ENCODE peak calls at places on chromosomes 12 and 14, in ten cellular contexts. One of them, this sample, is unnamed.

GRCh38 chr14:105856676-105857222 is 330.4 kb downstream of the TMEM121 start:
- DNase-seq in breast epithelium: no peak
- DNase-seq in H9: no peak
- DNase-seq in left lung: no peak
- DNase-seq in adrenal gland: no peak
- DNase-seq in keratinocyte: no peak
- DNase-seq in HCT116: no peak
- DNase-seq in body of pancreas: no peak
- DNase-seq in small intestine: no peak
- DNase-seq in neural progenitor cell: no peak
- DNase-seq in this sample: no peak

GRCh38 chr12:61934564-61934963 is 325.6 kb upstream of the USP15 start:
- DNase-seq in neural progenitor cell: no peak
- DNase-seq in body of pancreas: no peak
- DNase-seq in left lung: no peak
- DNase-seq in H9: no peak
- DNase-seq in adrenal gland: no peak
- DNase-seq in keratinocyte: no peak
- DNase-seq in breast epithelium: no peak
- DNase-seq in HCT116: no peak
- DNase-seq in small intestine: no peak
- DNase-seq in this sample: no peak

GRCh38 chr12:42953021-42953420 is 363.5 kb upstream of the PRICKLE1 start:
- DNase-seq in left lung: no peak
- DNase-seq in H9: no peak
- DNase-seq in HCT116: no peak
- DNase-seq in breast epithelium: no peak
- DNase-seq in adrenal gland: no peak
- DNase-seq in neural progenitor cell: no peak
- DNase-seq in body of pancreas: no peak
- DNase-seq in small intestine: no peak
- DNase-seq in keratinocyte: no peak
- DNase-seq in this sample: no peak

GRCh38 chr14:24167527-24168114 is 4.3 kb upstream of the REC8 start:
- DNase-seq in left lung: no peak
- DNase-seq in small intestine: no peak
- DNase-seq in body of pancreas: no peak
- DNase-seq in H9: no peak
- DNase-seq in HCT116: no peak
- DNase-seq in breast epithelium: no peak
- DNase-seq in adrenal gland: no peak
- DNase-seq in keratinocyte: no peak
- DNase-seq in neural progenitor cell: no peak
- DNase-seq in this sample: no peak

GRCh38 chr14:92922883-92923743 is at the start of gene CHGA:
- DNase-seq in small intestine: peak; percentile 23
- DNase-seq in H9: peak; percentile 82
- DNase-seq in adrenal gland: peak; percentile 74
- DNase-seq in HCT116: no peak
- DNase-seq in body of pancreas: peak; percentile 51
- DNase-seq in neural progenitor cell: peak; percentile 92
- DNase-seq in left lung: peak; percentile 87
- DNase-seq in keratinocyte: no peak
- DNase-seq in breast epithelium: peak; percentile 60
- DNase-seq in this sample: no peak

GRCh38 chr12:10223208-10223607 is 10.5 kb downstream of the GABARAPL1 start:
- DNase-seq in H9: no peak
- DNase-seq in left lung: no peak
- DNase-seq in breast epithelium: no peak
- DNase-seq in keratinocyte: no peak
- DNase-seq in HCT116: no peak
- DNase-seq in neural progenitor cell: no peak
- DNase-seq in small intestine: no peak
- DNase-seq in adrenal gland: no peak
- DNase-seq in body of pancreas: no peak
- DNase-seq in this sample: no peak

GRCh38 chr14:94992046-94992445 is 165.3 kb downstream of the DICER1 start:
- DNase-seq in keratinocyte: no peak
- DNase-seq in neural progenitor cell: no peak
- DNase-seq in small intestine: no peak
- DNase-seq in HCT116: no peak
- DNase-seq in body of pancreas: no peak
- DNase-seq in H9: no peak
- DNase-seq in adrenal gland: no peak
- DNase-seq in breast epithelium: no peak
- DNase-seq in left lung: no peak
- DNase-seq in this sample: peak; percentile 43

GRCh38 chr12:111598637-111599458 is at the start of gene ATXN2:
- DNase-seq in keratinocyte: no peak
- DNase-seq in body of pancreas: peak; percentile 65
- DNase-seq in breast epithelium: peak; percentile 57
- DNase-seq in adrenal gland: peak; percentile 74
- DNase-seq in neural progenitor cell: peak; percentile 88
- DNase-seq in left lung: peak; percentile 90
- DNase-seq in HCT116: no peak
- DNase-seq in H9: no peak
- DNase-seq in small intestine: peak; percentile 58
- DNase-seq in this sample: no peak

GRCh38 chr14:64934338-64934939 is 8.1 kb downstream of the GPX2 start:
- DNase-seq in left lung: no peak
- DNase-seq in small intestine: no peak
- DNase-seq in body of pancreas: no peak
- DNase-seq in breast epithelium: no peak
- DNase-seq in H9: no peak
- DNase-seq in adrenal gland: no peak
- DNase-seq in neural progenitor cell: no peak
- DNase-seq in HCT116: no peak
- DNase-seq in keratinocyte: no peak
- DNase-seq in this sample: no peak

GRCh38 chr14:79730911-79731310 is 480.4 kb downstream of the DIO2 start:
- DNase-seq in keratinocyte: no peak
- DNase-seq in breast epithelium: no peak
- DNase-seq in H9: no peak
- DNase-seq in body of pancreas: no peak
- DNase-seq in neural progenitor cell: no peak
- DNase-seq in left lung: no peak
- DNase-seq in small intestine: no peak
- DNase-seq in adrenal gland: no peak
- DNase-seq in HCT116: no peak
- DNase-seq in this sample: no peak

GRCh38 chr14:45252356-45253069 is 489 bp downstream of the MIS18BP1 start:
- DNase-seq in small intestine: peak; percentile 33
- DNase-seq in keratinocyte: no peak
- DNase-seq in H9: no peak
- DNase-seq in neural progenitor cell: peak; percentile 12
- DNase-seq in left lung: no peak
- DNase-seq in breast epithelium: no peak
- DNase-seq in HCT116: no peak
- DNase-seq in adrenal gland: no peak
- DNase-seq in body of pancreas: no peak
- DNase-seq in this sample: no peak

GRCh38 chr14:62373889-62374394 is 611.7 kb downstream of the SNAPC1 start:
- DNase-seq in small intestine: peak; percentile 2
- DNase-seq in adrenal gland: no peak
- DNase-seq in keratinocyte: no peak
- DNase-seq in body of pancreas: no peak
- DNase-seq in breast epithelium: no peak
- DNase-seq in left lung: no peak
- DNase-seq in neural progenitor cell: no peak
- DNase-seq in HCT116: no peak
- DNase-seq in H9: no peak
- DNase-seq in this sample: no peak
- H3K27ac ChIP-seq in small intestine: no peak overlapping the region
- H3K27ac ChIP-seq in adrenal gland: no peak overlapping the region
- H3K27ac ChIP-seq in keratinocyte: no peak overlapping the region
- H3K27ac ChIP-seq in body of pancreas: no peak overlapping the region
- H3K27ac ChIP-seq in breast epithelium: no peak overlapping the region
- H3K27ac ChIP-seq in left lung: no peak overlapping the region
- H3K27ac ChIP-seq in neural progenitor cell: no peak overlapping the region
- H3K27ac ChIP-seq in HCT116: no peak overlapping the region
- H3K27ac ChIP-seq in H9: no peak overlapping the region
- H3K27ac ChIP-seq in this sample: no peak overlapping the region

DNA sequence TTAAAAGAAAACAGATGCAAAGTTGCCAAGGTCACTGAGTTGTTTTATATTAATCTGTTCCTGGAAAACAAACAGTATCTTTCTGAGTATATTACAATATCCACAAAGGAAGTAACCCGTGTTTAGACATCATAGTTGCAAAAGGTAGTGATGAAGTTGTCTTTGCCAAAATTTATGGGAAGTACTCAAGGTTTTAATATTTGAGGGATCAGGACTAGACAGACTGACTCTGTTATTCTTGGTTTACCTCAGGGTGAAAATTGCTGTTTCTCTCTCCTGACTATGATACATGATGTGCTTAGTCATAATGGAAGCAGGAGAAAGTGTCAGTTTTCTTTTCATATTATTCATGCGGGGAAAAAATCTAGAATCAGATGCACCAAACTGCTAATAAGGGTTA is 28.3 kb downstream of the TMEM233 start:
- DNase-seq in adrenal gland: no peak
- DNase-seq in H9: no peak
- DNase-seq in body of pancreas: no peak
- DNase-seq in HCT116: no peak
- DNase-seq in neural progenitor cell: no peak
- DNase-seq in left lung: no peak
- DNase-seq in breast epithelium: no peak
- DNase-seq in small intestine: no peak
- DNase-seq in keratinocyte: no peak
- DNase-seq in this sample: no peak
- H3K27ac ChIP-seq in adrenal gland: no peak overlapping the region
- H3K27ac ChIP-seq in H9: no peak overlapping the region
- H3K27ac ChIP-seq in body of pancreas: no peak overlapping the region
- H3K27ac ChIP-seq in HCT116: no peak overlapping the region
- H3K27ac ChIP-seq in neural progenitor cell: no peak overlapping the region
- H3K27ac ChIP-seq in left lung: no peak overlapping the region
- H3K27ac ChIP-seq in breast epithelium: no peak overlapping the region
- H3K27ac ChIP-seq in small intestine: no peak overlapping the region
- H3K27ac ChIP-seq in keratinocyte: no peak overlapping the region
- H3K27ac ChIP-seq in this sample: no peak overlapping the region

GRCh38 chr14:76098047-76098446 is 53.7 kb upstream of the GPATCH2L start:
- DNase-seq in neural progenitor cell: no peak
- DNase-seq in H9: no peak
- DNase-seq in body of pancreas: no peak
- DNase-seq in breast epithelium: no peak
- DNase-seq in adrenal gland: no peak
- DNase-seq in small intestine: no peak
- DNase-seq in left lung: no peak
- DNase-seq in keratinocyte: no peak
- DNase-seq in HCT116: no peak
- DNase-seq in this sample: no peak

GRCh38 chr14:76098916-76099675 is 52.6 kb upstream of the GPATCH2L start:
- DNase-seq in body of pancreas: no peak
- DNase-seq in adrenal gland: no peak
- DNase-seq in keratinocyte: no peak
- DNase-seq in neural progenitor cell: no peak
- DNase-seq in H9: no peak
- DNase-seq in small intestine: no peak
- DNase-seq in HCT116: no peak
- DNase-seq in breast epithelium: no peak
- DNase-seq in left lung: peak; percentile 75
- DNase-seq in this sample: no peak

GRCh38 chr14:76101384-76101783 is 50.3 kb upstream of the GPATCH2L start:
- DNase-seq in body of pancreas: no peak
- DNase-seq in neural progenitor cell: no peak
- DNase-seq in left lung: no peak
- DNase-seq in small intestine: no peak
- DNase-seq in keratinocyte: no peak
- DNase-seq in H9: no peak
- DNase-seq in HCT116: no peak
- DNase-seq in adrenal gland: no peak
- DNase-seq in breast epithelium: no peak
- DNase-seq in this sample: no peak

GRCh38 chr14:76104802-76105355 is 46.8 kb upstream of the GPATCH2L start:
- DNase-seq in H9: no peak
- DNase-seq in small intestine: no peak
- DNase-seq in HCT116: no peak
- DNase-seq in body of pancreas: no peak
- DNase-seq in adrenal gland: no peak
- DNase-seq in breast epithelium: no peak
- DNase-seq in left lung: no peak
- DNase-seq in keratinocyte: no peak
- DNase-seq in neural progenitor cell: no peak
- DNase-seq in this sample: no peak

DNA sequence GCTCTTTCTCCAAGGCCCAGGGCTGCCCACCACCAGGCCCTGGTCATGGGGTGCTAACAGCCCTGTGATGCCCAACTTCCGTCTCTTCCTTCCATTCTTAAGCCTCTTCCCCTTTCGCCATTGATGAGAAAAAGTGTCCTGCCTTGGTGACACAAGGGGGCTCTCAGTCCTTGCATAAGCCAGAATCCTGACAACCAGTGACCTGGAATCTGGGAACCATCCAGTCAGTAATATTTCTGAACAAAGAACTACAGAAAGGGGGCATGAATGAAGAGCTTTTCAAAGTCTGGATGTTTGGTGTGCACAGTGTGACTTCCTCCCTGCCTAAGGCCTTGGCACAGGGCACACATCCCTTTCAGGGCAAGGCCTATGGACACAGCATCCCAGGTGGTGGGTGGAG is 49.7 kb upstream of the GPATCH2L start:
- DNase-seq in breast epithelium: no peak
- DNase-seq in H9: no peak
- DNase-seq in small intestine: no peak
- DNase-seq in body of pancreas: no peak
- DNase-seq in keratinocyte: no peak
- DNase-seq in neural progenitor cell: no peak
- DNase-seq in adrenal gland: no peak
- DNase-seq in HCT116: no peak
- DNase-seq in left lung: no peak
- DNase-seq in this sample: no peak
- H3K27ac ChIP-seq in breast epithelium: peak overlapping the region; percentile 52
- H3K27ac ChIP-seq in H9: no peak overlapping the region
- H3K27ac ChIP-seq in small intestine: peak overlapping the region; percentile 73
- H3K27ac ChIP-seq in body of pancreas: no peak overlapping the region
- H3K27ac ChIP-seq in keratinocyte: no peak overlapping the region
- H3K27ac ChIP-seq in neural progenitor cell: no peak overlapping the region
- H3K27ac ChIP-seq in adrenal gland: no peak overlapping the region
- H3K27ac ChIP-seq in HCT116: no peak overlapping the region
- H3K27ac ChIP-seq in left lung: no peak overlapping the region
- H3K27ac ChIP-seq in this sample: no peak overlapping the region

DNA sequence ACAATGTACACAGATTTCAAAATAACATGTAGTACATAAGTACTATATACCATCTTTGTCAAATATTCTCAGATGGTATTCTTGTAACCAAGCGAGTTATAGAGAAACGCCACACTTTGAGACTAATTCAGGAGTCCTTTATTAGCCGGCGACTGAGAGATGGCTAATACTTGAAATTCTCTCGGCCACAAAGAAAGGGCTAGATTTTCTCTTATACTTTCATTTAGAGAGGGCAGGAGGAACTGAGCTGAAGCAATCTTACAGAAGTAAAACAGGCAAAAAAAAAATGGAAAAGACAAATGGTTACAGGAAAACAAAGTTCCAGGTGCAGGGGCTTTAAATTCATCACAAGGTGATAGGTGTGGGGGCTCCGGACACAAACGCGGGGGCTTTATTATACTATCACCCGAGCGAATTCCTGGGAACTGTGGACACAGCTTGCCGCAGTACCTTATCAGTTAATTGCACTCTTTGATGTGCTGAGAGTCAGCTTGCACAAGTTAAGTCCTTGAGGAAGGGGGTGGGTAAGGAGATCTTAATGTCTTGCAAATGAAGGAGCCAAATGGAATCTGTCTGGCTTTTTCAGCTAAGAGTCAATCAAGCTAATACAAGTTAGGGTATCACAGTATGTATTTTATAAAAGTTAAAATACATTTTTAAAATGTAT is 382.3 kb downstream of the KCNH5 start:
- DNase-seq in left lung: no peak
- DNase-seq in HCT116: no peak
- DNase-seq in small intestine: peak; percentile 54
- DNase-seq in keratinocyte: no peak
- DNase-seq in body of pancreas: no peak
- DNase-seq in breast epithelium: no peak
- DNase-seq in adrenal gland: no peak
- DNase-seq in neural progenitor cell: peak; percentile 55
- DNase-seq in H9: peak; percentile 38
- DNase-seq in this sample: no peak
- H3K27ac ChIP-seq in left lung: no peak overlapping the region
- H3K27ac ChIP-seq in HCT116: no peak overlapping the region
- H3K27ac ChIP-seq in small intestine: no peak overlapping the region
- H3K27ac ChIP-seq in keratinocyte: no peak overlapping the region
- H3K27ac ChIP-seq in body of pancreas: no peak overlapping the region
- H3K27ac ChIP-seq in breast epithelium: no peak overlapping the region
- H3K27ac ChIP-seq in adrenal gland: no peak overlapping the region
- H3K27ac ChIP-seq in neural progenitor cell: peak overlapping the region; percentile 14
- H3K27ac ChIP-seq in H9: no peak overlapping the region
- H3K27ac ChIP-seq in this sample: no peak overlapping the region

This sample was measured in epithelial cell of prostate.